ENCODE peak calls at places on chromosomes 12 and 14, in five cellular contexts. W is HepG2, O is K562, F is H1, I is GM12878. Y is an unnamed sample. For H3K9me3, the result is how much of the 10 kb centered on the place peaks cover.

GRCh38 chr12:63865448-63865847 is 20.9 kb downstream of the SRGAP1 start:
- DNase-seq in F (no peak), W (no peak), O (no peak), I (no peak), Y (no peak)

GRCh38 chr12:1925125-1925963 is 6.9 kb upstream of the CACNA2D4 start:
- DNase-seq in F (peak), W (no peak), I (no peak), O (no peak), Y (no peak)

GRCh38 chr12:26643532-26644315 is 189.3 kb downstream of the ITPR2 start:
- DNase-seq in W (no peak), I (no peak), O (no peak), F (no peak), Y (no peak)

GRCh38 chr14:33847066-33847465 is 103.8 kb downstream of the EGLN3 start:
- DNase-seq in W (no peak), I (no peak), O (no peak), F (no peak), Y (no peak)

GRCh38 chr12:124523071-124523470 is 44.3 kb downstream of the NCOR2 start:
- DNase-seq in W (no peak), O (no peak), F (no peak), I (no peak), Y (no peak)

GRCh38 chr14:63713765-63714164 is 14.1 kb downstream of the SGPP1 start:
- DNase-seq in W (no peak), O (no peak), I (no peak), F (no peak), Y (peak)

GRCh38 chr14:56794557-56795283 is 15.6 kb downstream of the OTX2 start:
- DNase-seq in F (peak), O (no peak), W (no peak), I (no peak), Y (no peak)

GRCh38 chr12:79552186-79552585 is 138.6 kb downstream of the PAWR start:
- DNase-seq in W (no peak), I (no peak), O (no peak), F (no peak), Y (no peak)

GRCh38 chr12:94230357-94230905 is 82.1 kb downstream of the PLXNC1 start:
- DNase-seq in O (no peak), W (peak), I (peak), F (peak), Y (no peak)

GRCh38 chr12:120774169-120774916 is 48.7 kb downstream of the ACADS start:
- DNase-seq in O (no peak), W (no peak), F (no peak), I (no peak), Y (no peak)

GRCh38 chr12:102022286-102022685 is 39.5 kb downstream of the WASHC3 start:
- DNase-seq in I (no peak), O (no peak), W (no peak), F (no peak), Y (no peak)

GRCh38 chr14:92489394-92490238 is 24.0 kb upstream of the RIN3 start:
- DNase-seq in F (peak), O (no peak), I (no peak), W (no peak), Y (no peak)

GRCh38 chr12:28933864-28934527 is 215.1 kb upstream of the FAR2 start:
- DNase-seq in O (no peak), F (no peak), W (no peak), I (no peak), Y (no peak)

GRCh38 chr12:21323736-21324135 is 11.0 kb downstream of the SLCO1A2 start:
- DNase-seq in W (no peak), F (no peak), O (no peak), I (no peak), Y (no peak)

GRCh38 chr12:2876431-2877046 is 435 bp downstream of the FOXM1 start:
- DNase-seq in I (no peak), F (no peak), O (peak), W (no peak), Y (no peak)

GRCh38 chr12:65649126-65649525 is 175.2 kb upstream of the HMGA2 start:
- DNase-seq in W (no peak), O (no peak), I (no peak), F (no peak), Y (peak)

GRCh38 chr12:18753481-18754117 is 15.7 kb downstream of the CAPZA3 start:
- DNase-seq in O (no peak), W (no peak), F (peak), I (no peak), Y (no peak)

GRCh38 chr14:54881761-54882401 is 20.7 kb downstream of the GCH1 start:
- DNase-seq in F (no peak), O (no peak), W (no peak), I (no peak), Y (no peak)

DNA sequence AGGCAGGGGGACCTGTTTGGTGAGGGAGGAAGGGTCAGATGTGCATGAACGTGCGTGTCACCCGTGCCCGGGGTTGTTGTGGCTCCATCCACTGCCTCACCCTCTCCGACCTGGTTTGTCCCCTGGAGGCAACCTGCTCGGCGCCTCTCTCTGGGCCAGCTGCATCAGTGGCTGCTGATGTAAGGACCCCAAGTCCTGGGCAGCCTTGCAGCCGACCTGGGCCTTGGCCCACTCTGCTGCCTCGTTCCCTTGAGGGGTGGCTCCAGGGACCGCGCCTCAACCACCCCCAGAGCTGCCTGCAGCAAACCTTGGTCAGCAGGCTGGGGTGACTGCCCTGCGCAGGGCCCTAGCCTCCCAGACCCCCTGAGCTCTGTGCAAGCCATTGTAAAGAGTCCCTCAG is 351.7 kb downstream of the TMEM121 start:
- DNase-seq in W (no peak), F (no peak), O (no peak), I (no peak), Y (no peak)
- H3K9me3 ChIP-seq in W (under half), F (half or more), O (under half), I (under half), Y (under half)

DNA sequence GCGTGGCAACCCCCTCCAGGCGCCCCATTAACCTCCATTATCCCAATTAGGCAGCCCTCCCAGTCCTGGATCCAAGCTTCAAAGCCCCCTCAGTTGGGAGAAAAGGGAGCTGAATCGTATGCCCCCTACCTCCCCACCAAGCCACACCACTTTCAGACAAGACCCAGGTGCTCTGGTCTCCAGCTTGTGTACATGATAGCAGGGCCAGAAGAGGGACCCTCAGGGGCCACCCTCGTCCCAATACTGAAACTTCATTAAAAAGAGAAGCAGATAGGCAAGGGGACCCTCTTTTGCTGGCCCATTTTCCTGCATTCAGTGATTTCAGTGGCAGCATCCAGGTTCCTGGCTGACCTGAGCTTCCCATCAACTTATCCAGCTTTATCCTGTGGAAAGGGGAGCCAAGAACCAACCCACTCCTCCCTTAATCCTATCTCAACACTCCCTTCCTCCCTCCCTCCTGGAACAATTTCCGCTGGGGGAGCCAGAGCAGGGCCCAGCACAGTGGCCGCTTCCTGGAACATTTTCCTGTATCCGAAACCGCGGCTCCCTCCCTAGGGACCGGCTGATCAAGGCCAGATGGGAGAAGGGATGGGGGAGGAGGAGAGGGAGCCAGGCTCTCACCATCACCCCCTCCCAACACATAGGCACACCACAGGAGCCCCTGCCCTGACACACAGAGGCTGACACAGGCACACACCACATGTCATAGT is 9.5 kb upstream of the SP7 start:
- DNase-seq in I (no peak), F (peak), O (no peak), W (no peak), Y (no peak)
- TF ChIP-seq YY1 in I (no peak), F (no peak), O (no peak), W (no peak), Y (no peak)

GRCh38 chr12:50925342-50925651 is 27.0 kb upstream of the HIGD1C start:
- DNase-seq in I (no peak), F (no peak), O (no peak), W (no peak), Y (no peak)
- TF ChIP-seq SP1 in I (no peak), F (no peak), O (no peak), W (no peak), Y (no peak)

DNA sequence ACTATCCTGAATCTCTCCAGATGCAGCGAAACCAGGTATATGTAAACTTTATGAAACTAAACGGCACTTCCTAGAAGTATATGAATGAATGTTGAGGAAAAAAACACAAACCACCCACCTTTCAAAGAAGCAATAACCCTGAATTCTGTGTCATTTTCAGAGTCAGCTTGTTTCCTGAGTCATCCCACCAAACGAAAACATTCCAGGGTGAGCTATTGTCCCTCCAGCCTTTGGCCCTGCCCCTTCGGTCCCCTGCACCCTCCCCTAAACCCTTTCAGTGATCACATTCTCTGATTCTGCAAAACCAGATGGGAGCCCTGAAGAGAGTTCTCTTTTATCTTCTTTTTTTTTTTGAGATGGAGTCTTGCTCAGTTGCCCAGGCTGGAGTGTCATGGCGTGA is 202.6 kb upstream of the ALG10B start:
- DNase-seq in I (no peak), W (no peak), F (no peak), O (no peak), Y (no peak)
- H3K9me3 ChIP-seq in I (under half), W (under half), F (half or more), O (under half), Y (under half)

DNA sequence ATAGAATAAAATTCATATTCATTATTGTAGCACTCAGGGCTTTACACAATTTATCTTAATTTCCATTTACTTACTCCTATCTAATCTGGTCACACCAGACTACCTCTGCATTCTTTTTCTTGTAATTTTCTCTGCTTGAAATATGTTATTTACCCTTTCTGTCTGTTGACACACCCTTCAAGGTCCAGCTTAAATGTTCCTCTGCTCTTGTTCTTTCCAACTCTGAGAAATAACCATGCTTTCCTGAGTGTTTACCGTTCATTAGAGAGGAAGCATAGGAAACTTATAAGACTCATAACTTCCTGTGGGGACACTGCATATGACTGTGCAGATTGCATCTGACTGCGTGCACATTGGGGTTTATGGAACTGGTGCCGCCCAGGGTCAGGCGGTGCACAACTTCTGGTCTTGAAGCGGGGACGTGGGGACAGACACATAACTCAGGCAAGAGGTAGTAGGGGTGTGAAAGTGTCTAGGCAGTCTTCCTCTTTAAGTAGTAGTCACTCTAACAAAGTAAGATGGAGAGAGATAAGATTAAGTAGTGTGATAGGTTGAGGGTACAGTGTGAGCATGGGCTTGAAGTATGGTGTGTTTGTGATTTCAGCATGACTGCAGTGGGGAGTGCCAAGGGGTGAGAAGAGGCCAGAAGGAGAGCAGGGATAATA is 42.6 kb upstream of the FOXJ2 start:
- DNase-seq in O (peak), F (no peak), W (no peak), I (no peak), Y (no peak)
- TF ChIP-seq YY1 in O (no peak), F (no peak), W (no peak), I (no peak), Y (no peak)

DNA sequence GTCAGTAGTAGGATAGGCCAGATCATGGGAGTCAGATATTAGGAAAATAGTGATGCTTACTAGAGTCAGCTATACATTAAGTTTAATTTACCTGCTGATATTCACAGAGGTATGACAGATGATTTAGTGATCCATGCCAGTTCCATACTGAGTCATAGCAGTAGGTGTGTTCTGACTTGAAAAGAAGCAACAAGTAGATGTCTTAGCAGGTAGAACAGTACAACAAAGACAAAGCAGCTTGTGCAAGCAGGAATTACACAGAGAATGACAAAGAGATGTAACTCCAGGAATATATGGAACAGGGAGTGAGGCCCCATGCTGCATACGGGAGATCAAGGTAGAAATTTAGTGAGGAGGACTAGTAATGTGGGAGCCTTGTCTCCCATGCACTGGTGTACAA is 556.9 kb downstream of the SLC16A7 start:
- DNase-seq in O (no peak), F (no peak), I (no peak), W (no peak), Y (no peak)
- TF ChIP-seq SP1 in O (no peak), F (no peak), I (no peak), W (no peak), Y (no peak)

DNA sequence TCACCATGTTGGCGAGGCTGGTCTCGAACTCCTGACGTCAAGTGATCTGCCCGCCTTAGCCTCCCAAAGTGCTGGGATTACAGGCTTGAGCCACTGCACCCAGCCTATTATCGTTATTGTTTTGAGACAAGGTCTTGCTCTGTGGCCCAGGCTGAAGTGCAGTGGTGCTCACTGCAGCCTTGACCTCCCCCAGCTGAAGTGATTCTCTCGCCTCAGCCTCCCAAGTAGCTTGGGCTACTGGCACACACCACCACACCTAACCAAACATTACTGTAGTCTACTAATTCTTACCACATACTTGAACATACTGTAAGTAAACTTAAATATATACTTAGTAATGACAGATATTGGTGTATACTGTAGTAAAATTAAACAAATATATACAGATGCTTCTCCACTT is 4.5 kb upstream of the CDCA4 start:
- DNase-seq in I (no peak), F (no peak), O (no peak), W (no peak), Y (no peak)
- H3K9me3 ChIP-seq in I (under half), F (under half), O (under half), W (under half), Y (under half)